ENCODE peak calls at places on chromosome 11, in four cellular contexts. One of them, this sample, is unnamed.
A peak's percentile ranks its signal among the peaks of the same experiment; 100 is the strongest.

GRCh38 chr11:118699508-118700220 is 20.2 kb upstream of the TREH start:
- DNase-seq in HCT116: no peak
- DNase-seq in K562: no peak
- DNase-seq in H1: no peak
- DNase-seq in this sample: no peak

GRCh38 chr11:104823638-104824037 is 74.6 kb downstream of the CASP12 start:
- DNase-seq in H1: no peak
- DNase-seq in K562: no peak
- DNase-seq in HCT116: no peak
- DNase-seq in this sample: no peak

GRCh38 chr11:61539009-61539408 is 30.5 kb downstream of the LRRC10B start:
- DNase-seq in K562: no peak
- DNase-seq in HCT116: no peak
- DNase-seq in H1: no peak
- DNase-seq in this sample: no peak

GRCh38 chr11:68328374-68329091 is 16.1 kb downstream of the LRP5 start:
- DNase-seq in H1: no peak
- DNase-seq in HCT116: no peak
- DNase-seq in K562: no peak
- DNase-seq in this sample: no peak

GRCh38 chr11:131356201-131356600 is 14.2 kb upstream of the NTM start:
- DNase-seq in K562: no peak
- DNase-seq in HCT116: no peak
- DNase-seq in H1: no peak
- DNase-seq in this sample: no peak

GRCh38 chr11:11163256-11163655 is 189.8 kb downstream of the CSNK2A3 start:
- DNase-seq in K562: peak; percentile 33
- DNase-seq in H1: no peak
- DNase-seq in HCT116: peak; percentile 10
- DNase-seq in this sample: no peak

GRCh38 chr11:57460756-57461749 is 725 bp downstream of the RTN4RL2 start:
- DNase-seq in H1: no peak
- DNase-seq in HCT116: no peak
- DNase-seq in K562: no peak
- DNase-seq in this sample: no peak

GRCh38 chr11:75270896-75271415 is 30.4 kb downstream of the TPBGL start:
- DNase-seq in H1: no peak
- DNase-seq in HCT116: peak; percentile 13
- DNase-seq in K562: no peak
- DNase-seq in this sample: no peak

GRCh38 chr11:17400048-17400775 is 11.8 kb upstream of the KCNJ11 start:
- DNase-seq in K562: no peak
- DNase-seq in HCT116: no peak
- DNase-seq in H1: no peak
- DNase-seq in this sample: no peak

GRCh38 chr11:63802637-63803414 is 10.4 kb upstream of the SPINDOC start:
- DNase-seq in H1: no peak
- DNase-seq in HCT116: peak; percentile 72
- DNase-seq in K562: peak; percentile 74
- DNase-seq in this sample: no peak

GRCh38 chr11:16981651-16982194 is 32.5 kb downstream of the PLEKHA7 start:
- DNase-seq in K562: no peak
- DNase-seq in H1: peak; percentile 29
- DNase-seq in HCT116: peak; percentile 28
- DNase-seq in this sample: no peak

GRCh38 chr11:36292311-36292722 is 3.1 kb upstream of the COMMD9 start:
- DNase-seq in H1: no peak
- DNase-seq in HCT116: peak; percentile 26
- DNase-seq in K562: peak; percentile 64
- DNase-seq in this sample: peak; percentile 23

GRCh38 chr11:104332110-104332509 is 168.2 kb upstream of the PDGFD start:
- DNase-seq in K562: no peak
- DNase-seq in H1: peak; percentile 39
- DNase-seq in HCT116: peak; percentile 32
- DNase-seq in this sample: no peak

GRCh38 chr11:115237578-115237977 is 266.6 kb downstream of the CADM1 start:
- DNase-seq in K562: no peak
- DNase-seq in H1: no peak
- DNase-seq in HCT116: no peak
- DNase-seq in this sample: no peak

GRCh38 chr11:74989269-74989655 is 529 bp downstream of the NEU3 start:
- DNase-seq in HCT116: no peak
- DNase-seq in K562: peak; percentile 26
- DNase-seq in H1: no peak
- DNase-seq in this sample: no peak

GRCh38 chr11:117226388-117227385 is 5.2 kb downstream of the PCSK7 start:
- DNase-seq in H1: no peak
- DNase-seq in K562: peak; percentile 75
- DNase-seq in HCT116: peak; percentile 65
- DNase-seq in this sample: peak; percentile 35
- TF ChIP-seq SRF in H1: no peak
- TF ChIP-seq SRF in K562: no peak
- TF ChIP-seq SRF in HCT116: no peak
- TF ChIP-seq SRF in this sample: no peak

DNA sequence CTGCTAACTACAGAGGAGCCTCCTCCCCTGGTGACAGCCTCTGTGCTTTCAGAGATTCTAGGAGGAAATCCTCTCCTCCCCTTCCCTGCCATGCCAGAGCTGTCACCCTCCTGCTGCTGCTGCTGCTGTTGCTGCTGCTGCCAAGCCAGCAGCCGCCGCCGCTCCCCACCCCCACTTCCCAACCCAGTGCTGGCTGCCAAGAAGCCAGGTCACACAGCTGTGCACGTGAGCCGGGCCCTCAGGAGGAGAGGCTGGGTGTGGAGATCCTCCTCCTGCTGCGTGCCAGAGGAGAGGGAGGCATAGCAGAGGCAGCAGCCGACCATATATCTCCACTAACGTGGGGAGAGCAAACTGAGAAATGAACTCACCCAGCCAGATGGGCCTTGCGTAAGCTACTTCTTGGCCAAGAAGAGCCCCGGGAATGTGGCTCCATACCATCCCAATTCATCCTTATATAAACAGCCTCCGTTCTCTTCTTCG is 12.4 kb downstream of the CRY2 start:
- DNase-seq in HCT116: no peak
- DNase-seq in K562: no peak
- DNase-seq in H1: no peak
- DNase-seq in this sample: no peak
- TF ChIP-seq SRF in HCT116: no peak
- TF ChIP-seq SRF in K562: no peak
- TF ChIP-seq SRF in H1: no peak
- TF ChIP-seq SRF in this sample: no peak

GRCh38 chr11:14653090-14653489 is 9.5 kb downstream of the PDE3B start:
- DNase-seq in H1: no peak
- DNase-seq in HCT116: no peak
- DNase-seq in K562: no peak
- DNase-seq in this sample: no peak

GRCh38 chr11:14655435-14655834 is 11.8 kb downstream of the PDE3B start:
- DNase-seq in K562: peak; percentile 23
- DNase-seq in H1: no peak
- DNase-seq in HCT116: no peak
- DNase-seq in this sample: no peak

GRCh38 chr11:14657841-14658240 is 14.2 kb downstream of the PDE3B start:
- DNase-seq in HCT116: no peak
- DNase-seq in K562: no peak
- DNase-seq in H1: no peak
- DNase-seq in this sample: no peak

GRCh38 chr11:14656536-14657457 is 13.2 kb downstream of the PDE3B start:
- DNase-seq in HCT116: no peak
- DNase-seq in K562: peak; percentile 86
- DNase-seq in H1: no peak
- DNase-seq in this sample: no peak
- TF ChIP-seq SRF in HCT116: no peak
- TF ChIP-seq SRF in K562: no peak
- TF ChIP-seq SRF in H1: no peak
- TF ChIP-seq SRF in this sample: no peak

GRCh38 chr11:122181372-122181771 is 65.4 kb upstream of the BLID start:
- DNase-seq in H1: no peak
- DNase-seq in HCT116: no peak
- DNase-seq in K562: no peak
- DNase-seq in this sample: no peak

GRCh38 chr11:122179966-122180365 is 64.0 kb upstream of the BLID start:
- DNase-seq in H1: no peak
- DNase-seq in K562: no peak
- DNase-seq in HCT116: no peak
- DNase-seq in this sample: no peak

GRCh38 chr11:122178795-122179194 is 62.8 kb upstream of the BLID start:
- DNase-seq in H1: no peak
- DNase-seq in K562: no peak
- DNase-seq in HCT116: no peak
- DNase-seq in this sample: no peak

GRCh38 chr11:122181893-122182292 is 65.9 kb upstream of the BLID start:
- DNase-seq in K562: no peak
- DNase-seq in HCT116: no peak
- DNase-seq in H1: no peak
- DNase-seq in this sample: no peak

DNA sequence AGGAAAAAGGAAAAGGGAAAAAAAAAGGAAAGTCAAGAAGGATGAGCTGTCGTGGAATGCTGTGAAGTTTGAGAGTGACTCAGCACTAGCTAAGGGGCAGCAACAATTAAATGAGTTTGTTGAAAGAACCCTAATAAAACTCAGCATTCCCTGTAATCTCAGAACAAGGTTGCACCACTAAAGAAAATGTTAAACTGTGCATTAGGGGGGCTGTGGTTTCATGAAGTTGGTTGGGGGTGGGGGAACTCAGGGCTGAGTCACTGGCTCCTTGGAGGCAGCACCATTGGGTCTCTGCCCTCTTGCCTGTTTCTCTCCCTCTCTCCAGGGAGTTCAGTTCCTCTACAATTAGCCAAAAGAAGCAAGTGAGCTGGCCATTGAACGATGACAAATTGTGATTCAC is 64.4 kb upstream of the BLID start:
- DNase-seq in HCT116: peak; percentile 92
- DNase-seq in H1: no peak
- DNase-seq in K562: no peak
- DNase-seq in this sample: no peak
- TF ChIP-seq SRF in HCT116: peak; percentile 43
- TF ChIP-seq SRF in H1: no peak
- TF ChIP-seq SRF in K562: no peak
- TF ChIP-seq SRF in this sample: no peak

GRCh38 chr11:65574147-65574962 is 1.5 kb upstream of the EHBP1L1 start:
- DNase-seq in HCT116: peak; percentile 83
- DNase-seq in H1: peak; percentile 72
- DNase-seq in K562: peak; percentile 95
- DNase-seq in this sample: peak; percentile 82

GRCh38 chr11:65575568-65576231 is at the start of gene EHBP1L1:
- DNase-seq in HCT116: no peak
- DNase-seq in H1: no peak
- DNase-seq in K562: peak; percentile 93
- DNase-seq in this sample: peak; percentile 70

GRCh38 chr11:65576232-65576866 is 496 bp downstream of the EHBP1L1 start:
- DNase-seq in HCT116: no peak
- DNase-seq in K562: peak; percentile 34
- DNase-seq in H1: no peak
- DNase-seq in this sample: no peak

GRCh38 chr11:65573391-65574146 is 1.2 kb downstream of the FAM89B start:
- DNase-seq in K562: no peak
- DNase-seq in H1: no peak
- DNase-seq in HCT116: no peak
- DNase-seq in this sample: no peak

GRCh38 chr11:65574963-65575567 is 788 bp upstream of the EHBP1L1 start:
- DNase-seq in HCT116: no peak
- DNase-seq in H1: no peak
- DNase-seq in K562: peak; percentile 88
- DNase-seq in this sample: no peak
- TF ChIP-seq SRF in HCT116: no peak
- TF ChIP-seq SRF in H1: no peak
- TF ChIP-seq SRF in K562: no peak
- TF ChIP-seq SRF in this sample: no peak

GRCh38 chr11:1766719-1767398 is 3.1 kb upstream of the CTSD start:
- DNase-seq in K562: no peak
- DNase-seq in HCT116: no peak
- DNase-seq in H1: no peak
- DNase-seq in this sample: no peak

GRCh38 chr11:1765871-1766718 is 2.4 kb upstream of the CTSD start:
- DNase-seq in H1: no peak
- DNase-seq in K562: no peak
- DNase-seq in HCT116: no peak
- DNase-seq in this sample: no peak

GRCh38 chr11:1768141-1768469 is 4.4 kb upstream of the CTSD start:
- DNase-seq in H1: no peak
- DNase-seq in HCT116: no peak
- DNase-seq in K562: no peak
- DNase-seq in this sample: no peak

GRCh38 chr11:1770061-1770460 is 6.3 kb upstream of the CTSD start:
- DNase-seq in HCT116: no peak
- DNase-seq in H1: no peak
- DNase-seq in K562: no peak
- DNase-seq in this sample: no peak

DNA sequence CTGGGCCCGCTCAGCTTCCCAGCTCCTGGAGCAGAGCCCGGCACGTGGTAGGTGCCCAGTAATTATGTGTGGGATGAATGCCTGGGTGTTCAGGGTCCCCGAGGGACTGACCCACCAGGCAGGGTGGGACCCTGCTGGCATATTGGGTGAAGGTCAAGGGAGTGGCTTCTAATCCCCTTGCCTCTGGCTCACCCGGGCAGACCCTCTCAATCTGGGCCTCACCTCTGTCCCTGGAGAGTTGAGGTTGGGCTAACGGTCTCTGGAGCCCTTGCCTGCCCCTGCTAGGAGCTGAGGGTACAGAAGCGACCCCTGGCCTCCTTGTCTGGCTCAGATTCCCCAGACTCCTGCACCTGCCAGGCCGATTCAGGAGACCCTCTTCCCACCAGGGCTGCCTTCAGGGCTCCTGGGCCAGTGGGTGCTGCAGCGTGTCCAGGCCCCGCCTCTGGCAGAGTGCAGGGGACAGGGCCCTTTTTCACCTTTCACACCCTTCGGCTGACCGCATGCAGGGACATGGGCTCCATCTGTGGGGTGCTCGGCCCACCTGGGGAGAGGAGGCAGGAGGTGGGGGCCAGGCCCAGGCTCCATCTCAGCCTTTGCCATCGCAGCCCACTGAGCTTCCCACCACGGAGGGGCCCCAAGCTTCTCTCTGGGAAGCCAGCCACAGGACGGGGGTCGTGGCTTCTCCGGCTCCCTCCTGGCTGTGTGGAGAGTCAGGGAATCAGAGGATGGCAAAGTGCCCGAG is 3.8 kb upstream of the CTSD start:
- DNase-seq in H1: no peak
- DNase-seq in HCT116: no peak
- DNase-seq in K562: no peak
- DNase-seq in this sample: no peak
- TF ChIP-seq SRF in H1: no peak
- TF ChIP-seq SRF in HCT116: no peak
- TF ChIP-seq SRF in K562: no peak
- TF ChIP-seq SRF in this sample: no peak

GRCh38 chr11:113562981-113563461 is 87.8 kb upstream of the DRD2 start:
- DNase-seq in K562: no peak
- DNase-seq in H1: no peak
- DNase-seq in HCT116: no peak
- DNase-seq in this sample: no peak
- TF ChIP-seq SRF in K562: no peak
- TF ChIP-seq SRF in H1: no peak
- TF ChIP-seq SRF in HCT116: no peak
- TF ChIP-seq SRF in this sample: no peak